ENCODE peak calls at places on chromosomes 4 and X, in seven cellular contexts. U, B, A, L, F, I and P are unnamed samples.

GRCh38 chrX:109831326-109831985 is 98.4 kb upstream of the ACSL4 start:
- DNase-seq in U (no peak), B (no peak), A (no peak), L (no peak), F (no peak), I (no peak), P (no peak)

GRCh38 chrX:150269613-150270254 is 93.4 kb upstream of the MAMLD1 start:
- DNase-seq in U (no peak), B (peak), A (no peak), L (peak), F (no peak), I (no peak), P (no peak)

GRCh38 chr4:60683357-60683756 is 516.8 kb upstream of the ADGRL3 start:
- DNase-seq in U (no peak), B (peak), A (no peak), L (peak), F (no peak), I (no peak), P (peak)

GRCh38 chr4:1727117-1728031 is 6.1 kb downstream of the TACC3 start:
- DNase-seq in U (no peak), B (peak), A (peak), L (peak), F (no peak), I (peak), P (peak)

GRCh38 chrX:81412428-81412827 is 210.5 kb downstream of the SH3BGRL start:
- DNase-seq in U (no peak), B (no peak), A (no peak), L (no peak), F (no peak), I (no peak), P (no peak)

GRCh38 chr4:48727666-48728459 is 52.2 kb downstream of the FRYL start:
- DNase-seq in U (peak), B (no peak), A (no peak), L (no peak), F (no peak), I (no peak), P (no peak)

GRCh38 chrX:69314436-69315348 is 149.4 kb upstream of the PJA1 start:
- DNase-seq in U (no peak), B (no peak), A (peak), L (no peak), F (no peak), I (no peak), P (no peak)

GRCh38 chrX:139932901-139933796 is at the start of gene ATP11C:
- DNase-seq in U (peak), B (peak), A (peak), L (peak), F (peak), I (peak), P (peak)

GRCh38 chr4:114108869-114109268 is 129.4 kb upstream of the ARSJ start:
- DNase-seq in U (peak), B (peak), A (peak), L (peak), F (no peak), I (no peak), P (peak)

GRCh38 chr4:48483006-48483776 is at the start of gene SLC10A4:
- DNase-seq in U (peak), B (no peak), A (no peak), L (no peak), F (no peak), I (peak), P (no peak)

DNA sequence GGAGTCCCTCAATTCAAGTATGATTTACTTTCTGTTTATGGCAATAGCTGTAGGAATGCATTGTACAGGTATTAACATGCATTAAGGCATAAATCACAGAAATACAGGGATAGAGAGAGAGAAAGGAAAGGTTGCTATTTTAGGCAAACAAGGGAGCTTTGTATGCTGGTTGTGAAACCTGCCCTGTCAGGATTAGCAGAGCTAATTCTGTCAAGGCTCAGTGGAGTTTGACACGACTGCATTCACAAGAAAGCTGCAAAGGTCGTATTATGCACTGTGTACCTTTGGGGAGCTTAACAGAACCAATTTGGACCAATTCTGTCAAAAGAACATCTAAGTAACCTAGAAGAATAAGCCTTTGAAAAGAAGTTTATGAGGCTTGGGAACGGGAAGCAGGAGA is 239.3 kb downstream of the GRIA2 start:
- DNase-seq in U (no peak), B (no peak), A (no peak), L (no peak), F (no peak), I (no peak), P (no peak)
- H3K4me3 ChIP-seq in U (no peak), B (no peak), A (no peak), L (no peak), F (no peak), I (no peak), P (no peak)

DNA sequence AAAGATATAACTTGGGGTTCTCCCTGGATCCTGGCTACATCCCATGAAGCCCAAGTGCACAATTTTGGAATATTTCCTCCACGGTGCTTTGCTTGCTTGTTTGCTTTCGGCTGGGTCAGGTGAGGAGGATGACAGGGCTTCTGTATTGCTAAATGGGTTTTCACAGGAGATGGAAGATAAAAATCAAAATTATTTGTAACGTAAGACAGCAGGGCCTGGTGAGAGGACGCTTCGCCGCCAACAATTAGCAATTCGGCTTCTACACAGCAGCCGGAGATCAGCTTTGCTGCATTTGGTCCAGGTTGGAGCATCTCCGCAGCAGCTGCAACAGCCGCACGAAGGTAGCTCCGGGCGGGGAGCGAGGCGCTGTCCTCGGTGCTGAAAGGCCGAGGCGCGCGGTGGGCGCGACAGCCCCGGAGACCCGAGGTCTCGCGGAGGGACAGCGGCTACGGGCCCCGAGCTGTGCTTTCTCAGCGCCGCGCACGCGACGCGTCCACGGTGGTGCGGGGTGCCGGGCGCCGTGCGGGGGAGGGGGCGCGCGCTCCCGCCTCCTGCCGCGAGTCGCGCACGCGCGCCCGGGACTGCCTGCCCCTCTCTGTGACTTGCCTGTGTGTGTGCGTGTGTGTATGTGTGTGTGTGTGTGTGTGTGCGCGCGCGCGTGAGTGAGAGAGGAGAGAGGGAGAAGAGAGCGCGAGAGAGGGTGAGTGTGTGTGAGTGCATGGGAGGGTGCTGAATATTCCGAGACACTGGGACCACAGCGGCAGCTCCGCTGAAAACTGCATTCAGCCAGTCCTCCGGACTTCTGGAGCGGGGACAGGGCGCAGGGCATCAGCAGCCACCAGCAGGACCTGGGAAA is at the start of gene GRIA2:
- DNase-seq in U (peak), B (peak), A (peak), L (peak), F (peak), I (peak), P (peak)
- H3K4me3 ChIP-seq in U (peak), B (peak), A (peak), L (peak), F (peak), I (no peak), P (no peak)

DNA sequence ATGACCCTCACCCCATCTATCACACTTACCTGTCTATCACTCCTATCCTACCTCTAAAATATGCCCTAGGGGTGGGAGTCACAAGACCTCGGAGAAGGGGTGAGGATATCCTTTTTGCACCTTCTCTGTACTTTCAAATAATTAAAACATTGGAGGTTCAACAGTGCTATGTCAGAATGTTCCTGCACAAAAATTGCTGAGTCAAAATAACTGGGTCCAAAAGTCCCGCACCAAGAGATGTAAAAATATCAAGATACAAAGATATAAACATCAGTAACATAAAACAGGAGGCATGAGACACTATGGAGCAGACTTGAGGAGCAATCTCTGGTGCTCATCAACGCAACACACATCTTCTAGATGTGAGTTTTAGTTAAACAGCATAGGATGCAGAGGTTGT is 344.7 kb upstream of the RASGEF1B start:
- DNase-seq in U (no peak), B (no peak), A (no peak), L (no peak), F (no peak), I (no peak), P (no peak)
- H3K4me3 ChIP-seq in U (no peak), B (no peak), A (no peak), L (no peak), F (no peak), I (no peak), P (no peak)

DNA sequence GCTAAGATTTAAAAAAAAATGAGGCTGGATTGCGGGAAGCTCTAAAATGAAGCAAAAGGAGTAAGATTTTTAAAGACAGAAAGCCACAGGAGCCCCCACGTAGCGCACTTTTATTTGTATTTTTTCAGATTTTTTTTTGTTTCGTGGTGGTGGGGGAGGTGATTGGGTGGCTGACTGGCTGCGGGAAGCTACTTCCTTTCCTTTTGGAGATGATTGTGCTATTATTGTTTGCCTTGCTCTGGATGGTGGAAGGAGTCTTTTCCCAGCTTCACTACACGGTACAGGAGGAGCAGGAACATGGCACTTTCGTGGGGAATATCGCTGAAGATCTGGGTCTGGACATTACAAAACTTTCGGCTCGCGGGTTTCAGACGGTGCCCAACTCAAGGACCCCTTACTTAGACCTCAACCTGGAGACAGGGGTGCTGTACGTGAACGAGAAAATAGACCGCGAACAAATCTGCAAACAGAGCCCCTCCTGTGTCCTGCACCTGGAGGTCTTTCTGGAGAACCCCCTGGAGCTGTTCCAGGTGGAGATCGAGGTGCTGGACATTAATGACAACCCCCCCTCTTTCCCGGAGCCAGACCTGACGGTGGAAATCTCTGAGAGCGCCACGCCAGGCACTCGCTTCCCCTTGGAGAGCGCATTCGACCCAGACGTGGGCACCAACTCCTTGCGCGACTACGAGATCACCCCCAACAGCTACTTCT is 993 bp downstream of the PCDH10 start:
- DNase-seq in U (peak), B (peak), A (no peak), L (no peak), F (no peak), I (no peak), P (peak)
- H3K4me3 ChIP-seq in U (peak), B (peak), A (peak), L (peak), F (peak), I (peak), P (peak)

GRCh38 chr4:85477538-85477937 is 2.6 kb downstream of the ARHGAP24 start:
- DNase-seq in U (no peak), B (no peak), A (no peak), L (peak), F (no peak), I (no peak), P (no peak)
- H3K4me3 ChIP-seq in U (no peak), B (peak), A (peak), L (peak), F (no peak), I (peak), P (no peak)

GRCh38 chr4:184544711-184545409 is 70.5 kb upstream of the IRF2 start:
- DNase-seq in U (no peak), B (no peak), A (no peak), L (no peak), F (no peak), I (no peak), P (peak)

GRCh38 chr4:184553891-184554290 is 79.5 kb upstream of the IRF2 start:
- DNase-seq in U (no peak), B (no peak), A (no peak), L (no peak), F (no peak), I (no peak), P (no peak)

GRCh38 chr4:184550476-184550875 is 76.1 kb upstream of the IRF2 start:
- DNase-seq in U (no peak), B (no peak), A (no peak), L (peak), F (no peak), I (no peak), P (no peak)

GRCh38 chr4:184548651-184549341 is 74.4 kb upstream of the IRF2 start:
- DNase-seq in U (peak), B (no peak), A (no peak), L (no peak), F (no peak), I (no peak), P (no peak)

DNA sequence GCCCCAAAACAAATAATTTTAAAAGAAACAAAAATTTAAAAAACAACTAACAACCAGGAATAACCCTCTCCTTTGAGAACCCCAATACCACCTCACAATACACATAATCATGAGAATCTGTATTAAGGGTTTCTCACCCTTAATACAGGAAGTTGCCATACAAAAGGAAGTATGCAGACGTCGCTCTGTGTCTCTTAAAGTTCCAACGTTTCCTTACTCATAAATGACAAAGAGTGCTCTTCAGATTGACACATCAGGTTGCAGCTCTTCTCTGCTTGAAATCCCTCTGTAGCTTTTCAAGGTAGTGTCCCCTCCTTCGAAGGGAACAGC is 73.9 kb upstream of the IRF2 start:
- DNase-seq in U (peak), B (no peak), A (no peak), L (no peak), F (no peak), I (no peak), P (no peak)
- H3K4me3 ChIP-seq in U (peak), B (no peak), A (no peak), L (no peak), F (no peak), I (peak), P (no peak)